ENCODE peak calls at places on chromosomes 12 and 14, in four cellular contexts. C is CD8-positive, alpha-beta T cell; T is tibial artery; F is lower lobe of right lung. X is an unnamed sample.

GRCh38 chr14:38197001-38197760 is 10.5 kb upstream of the SSTR1 start:
- DNase-seq in F (no peak), C (no peak), T (no peak), X (no peak)

GRCh38 chr12:41891226-41891625 is 253.4 kb downstream of the GXYLT1 start:
- DNase-seq in F (no peak), C (no peak), T (no peak), X (no peak)

GRCh38 chr14:88834883-88835431 is 10.5 kb downstream of the TTC8 start:
- DNase-seq in T (no peak), F (no peak), C (no peak), X (peak; percentile 29)

GRCh38 chr14:51593397-51593796 is 58.3 kb upstream of the FRMD6 start:
- DNase-seq in C (no peak), T (no peak), F (no peak), X (no peak)

GRCh38 chr12:23428758-23429157 is 520.7 kb downstream of the SOX5 start:
- DNase-seq in T (no peak), C (no peak), F (no peak), X (no peak)

GRCh38 chr14:103209054-103209453 is 85.8 kb downstream of the TNFAIP2 start:
- DNase-seq in T (no peak), C (no peak), F (no peak), X (no peak)

GRCh38 chr12:8780389-8780788 is 42.0 kb upstream of the A2ML1 start:
- DNase-seq in T (no peak), F (no peak), C (no peak), X (no peak)

GRCh38 chr12:80838708-80839107 is 99.0 kb downstream of the LIN7A start:
- DNase-seq in C (no peak), T (no peak), F (no peak), X (no peak)

GRCh38 chr12:98797200-98797599 is 152.1 kb downstream of the APAF1 start:
- DNase-seq in C (no peak), T (no peak), F (no peak), X (no peak)

GRCh38 chr14:80054020-80054419 is 157.3 kb downstream of the DIO2 start:
- DNase-seq in F (no peak), T (no peak), C (no peak), X (no peak)

GRCh38 chr12:95615735-95616134 is 64.5 kb upstream of the USP44 start:
- DNase-seq in C (no peak), F (no peak), T (no peak), X (no peak)

GRCh38 chr12:26678697-26679660 is 154.0 kb downstream of the ITPR2 start:
- DNase-seq in F (no peak), T (no peak), C (no peak), X (no peak)

GRCh38 chr12:131726-132465 is 65.3 kb downstream of the IQSEC3 start:
- DNase-seq in T (no peak), F (no peak), C (no peak), X (no peak)

GRCh38 chr12:28378749-28379148 is 188.5 kb downstream of the CCDC91 start:
- DNase-seq in C (no peak), T (no peak), F (no peak), X (peak; percentile 38)

GRCh38 chr12:89796798-89797382 is 88.3 kb upstream of the ATP2B1 start:
- DNase-seq in T (no peak), F (no peak), C (no peak), X (no peak)

GRCh38 chr12:111034911-111035577 is 114.7 kb upstream of the MYL2 start:
- DNase-seq in F (no peak), C (no peak), T (no peak), X (no peak)

GRCh38 chr12:52222692-52223091 is 10.4 kb upstream of the KRT7 start:
- DNase-seq in F (no peak), C (no peak), T (no peak), X (no peak)

GRCh38 chr12:53676715-53677611 is 1.1 kb upstream of the ATP5MC2 start:
- DNase-seq in T (peak; percentile 33), C (peak; percentile 61), F (peak; percentile 62), X (no peak)

GRCh38 chr12:94459773-94460593 is at the start of gene CEP83:
- DNase-seq in T (peak; percentile 94), F (peak; percentile 99), C (peak; percentile 98), X (peak; percentile 54)

GRCh38 chr14:69712637-69713088 is 54.3 kb upstream of the SRSF5 start:
- DNase-seq in C (no peak), F (peak; percentile 88), T (peak; percentile 56), X (no peak)

DNA sequence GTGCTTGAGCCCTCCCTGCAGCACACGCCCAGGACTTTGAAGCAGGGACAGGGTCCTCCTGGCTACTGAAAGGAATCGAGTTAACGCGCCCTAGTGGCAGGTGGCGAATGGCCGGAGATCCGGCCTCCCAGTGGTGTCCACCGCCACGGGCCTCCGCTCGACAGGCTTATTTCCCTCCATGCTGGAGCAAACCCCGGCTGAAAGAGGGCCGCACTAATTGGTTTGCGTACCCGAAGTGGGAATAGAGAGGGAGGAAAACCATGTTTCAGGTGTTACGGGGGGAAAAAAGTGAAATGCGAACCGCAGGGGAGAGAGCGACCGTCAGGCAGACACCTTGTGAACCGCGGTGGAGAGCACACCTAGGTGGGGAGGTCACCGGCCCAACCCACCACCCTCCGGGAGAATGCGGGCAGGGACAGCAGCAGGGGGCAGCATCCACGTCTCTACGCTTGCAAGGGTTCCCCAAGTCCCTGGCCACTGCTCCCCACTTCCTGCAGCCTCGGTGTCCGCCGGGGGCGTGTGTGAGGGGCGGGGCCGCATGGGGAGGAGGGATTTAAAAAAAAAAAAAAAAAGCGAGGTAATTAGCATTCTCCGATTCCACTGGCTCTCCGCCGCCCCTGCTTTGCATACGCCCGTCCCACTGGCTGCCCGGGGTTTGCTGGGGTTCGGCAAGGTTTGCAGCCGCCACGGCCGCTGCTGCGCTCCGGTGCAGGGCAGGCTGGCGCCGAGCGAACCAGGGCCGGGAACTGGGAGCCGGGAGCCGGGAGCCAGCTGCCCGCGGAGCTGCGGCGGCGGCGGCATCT is 224.6 kb upstream of the CRY1 start:
- DNase-seq in C (peak; percentile 86), T (peak; percentile 49), F (peak; percentile 89), X (peak; percentile 11)
- TF ChIP-seq CTCF in C (peak; percentile 48), T (no peak), F (no peak), X (peak; percentile 18)

DNA sequence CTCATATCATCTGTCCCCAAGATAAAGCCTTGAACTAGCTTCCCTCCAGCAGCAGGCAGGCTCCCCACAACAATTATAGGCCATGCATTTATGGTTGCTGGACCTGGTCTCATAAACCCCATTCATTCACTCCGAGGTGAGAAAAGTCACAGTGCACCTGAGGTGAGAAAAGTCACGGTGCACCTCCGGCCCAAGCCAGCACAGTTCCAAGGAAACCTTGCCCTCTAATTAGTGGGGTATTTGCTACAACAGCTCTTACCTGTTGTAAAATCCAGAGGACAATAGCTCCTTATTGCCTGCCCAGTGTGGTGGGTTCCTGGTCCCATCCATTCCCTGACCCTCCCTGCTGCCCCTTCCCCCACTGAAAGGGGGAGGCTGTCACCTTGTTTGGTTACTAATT is 65.6 kb downstream of the FBXL14 start:
- DNase-seq in C (no peak), T (no peak), F (no peak), X (no peak)
- H3K27me3 ChIP-seq in C (peaks cover 32% of the 10 kb centered on the region), T (no peaks in the 10 kb centered on the region), F (peaks cover 44% of the 10 kb centered on the region), X (no peaks in the 10 kb centered on the region)

GRCh38 chr12:106032141-106032925 is 106.4 kb downstream of the NUAK1 start:
- DNase-seq in T (no peak), C (no peak), F (no peak), X (no peak)
- TF ChIP-seq CTCF in T (no peak), C (no peak), F (no peak), X (no peak)

DNA sequence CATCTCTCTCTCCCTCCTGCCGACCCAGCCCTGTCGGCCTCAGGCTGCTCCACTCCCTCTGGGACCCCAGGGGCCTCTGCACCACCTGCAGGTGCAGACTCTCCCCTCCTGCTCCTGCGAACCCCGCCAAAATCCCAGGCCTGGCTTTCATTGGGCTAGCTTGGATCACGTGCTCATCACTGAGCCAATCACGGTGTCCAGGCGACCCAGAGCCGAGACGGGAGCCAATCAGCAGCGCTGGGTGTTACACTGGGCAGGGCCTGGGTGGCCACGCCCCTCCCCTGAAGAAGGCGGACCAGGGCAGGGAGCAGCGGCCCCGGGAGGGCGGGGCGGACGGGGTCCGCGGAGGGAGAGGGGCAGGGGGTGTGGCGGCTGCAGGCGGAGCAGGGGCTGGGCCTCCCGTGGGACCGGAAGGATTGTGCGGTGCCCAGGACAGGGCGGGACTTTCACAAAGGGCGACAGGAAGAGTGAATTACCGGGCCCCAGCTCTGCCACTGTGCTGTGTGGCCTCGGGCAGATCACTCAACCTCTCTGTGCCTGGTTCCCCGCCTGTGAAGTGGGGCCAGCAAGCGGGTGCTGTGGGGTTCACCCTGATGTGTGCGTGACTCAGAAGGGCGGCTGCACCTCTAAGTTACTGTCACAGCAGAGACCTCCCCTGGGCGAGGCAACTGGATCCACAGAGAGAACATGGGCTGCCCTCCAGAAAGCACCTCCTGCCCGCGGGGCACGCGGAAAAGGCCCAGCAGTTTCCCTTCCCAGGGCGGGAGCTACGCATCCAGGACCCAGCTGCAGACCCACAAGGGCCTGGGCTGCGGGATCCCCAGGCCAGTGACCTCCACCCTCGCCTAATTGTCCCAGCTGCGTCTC is 66.5 kb upstream of the FBRSL1 start:
- DNase-seq in C (no peak), T (no peak), F (no peak), X (no peak)
- H3K27me3 ChIP-seq in C (no peaks in the 10 kb centered on the region), T (no peaks in the 10 kb centered on the region), F (peaks cover 30% of the 10 kb centered on the region), X (peaks cover 9% of the 10 kb centered on the region)

GRCh38 chr12:124407074-124407473 is 112.2 kb downstream of the RFLNA start:
- DNase-seq in T (no peak), C (no peak), F (no peak), X (no peak)
- TF ChIP-seq CTCF in T (no peak), C (no peak), F (no peak), X (no peak)

GRCh38 chr12:93166891-93167307 is 210.8 kb upstream of the NUDT4 start:
- DNase-seq in T (no peak), C (no peak), F (no peak), X (no peak)
- H3K27me3 ChIP-seq in T (no peaks in the 10 kb centered on the region), C (no peaks in the 10 kb centered on the region), F (no peaks in the 10 kb centered on the region), X (no peaks in the 10 kb centered on the region)

GRCh38 chr14:21825147-21825743 is 151.6 kb upstream of the OR4E1 start:
- DNase-seq in F (no peak), C (no peak), T (no peak), X (no peak)
- TF ChIP-seq CTCF in F (peak; percentile 33), C (peak; percentile 66), T (no peak), X (peak; percentile 5)

GRCh38 chr12:120365675-120366340 is 3.2 kb downstream of the MSI1 start:
- DNase-seq in C (no peak), F (no peak), T (no peak), X (no peak)
- H3K27me3 ChIP-seq in C (peaks cover 27% of the 10 kb centered on the region), F (peaks cover 50% of the 10 kb centered on the region), T (peaks cover 3% of the 10 kb centered on the region), X (peaks cover 41% of the 10 kb centered on the region)